ENCODE peak calls at places on chromosome 1, in four cellular contexts. W, X, D and Q are unnamed samples.

GRCh38 chr1:179231923-179232322 is 2.4 kb upstream of the ABL2 start:
- DNase-seq in W (no peak), X (peak; percentile 76), D (no peak), Q (no peak)

GRCh38 chr1:205824180-205824579 is 11.2 kb upstream of the SLC41A1 start:
- DNase-seq in W (no peak), X (no peak), D (no peak), Q (no peak)

GRCh38 chr1:225813250-225813964 is 3.5 kb downstream of the EPHX1 start:
- DNase-seq in W (no peak), X (peak; percentile 62), D (no peak), Q (peak; percentile 57)

GRCh38 chr1:226001852-226002666 is 2.9 kb upstream of the SDE2 start:
- DNase-seq in W (no peak), X (no peak), D (no peak), Q (peak; percentile 19)

GRCh38 chr1:44407430-44408180 is 2.5 kb downstream of the RNF220 start:
- DNase-seq in W (peak; percentile 49), X (no peak), D (peak; percentile 77), Q (peak; percentile 40)

GRCh38 chr1:110150330-110151174 is at the start of gene SLC6A17:
- DNase-seq in W (peak; percentile 61), X (peak; percentile 68), D (peak; percentile 81), Q (peak; percentile 39)

GRCh38 chr1:201795066-201795465 is 33.9 kb upstream of the IPO9 start:
- DNase-seq in W (no peak), X (no peak), D (no peak), Q (peak; percentile 45)

GRCh38 chr1:60573726-60574409 is 500.3 kb upstream of the C1orf87 start:
- DNase-seq in W (no peak), X (no peak), D (no peak), Q (peak; percentile 78)

GRCh38 chr1:11531943-11532342 is 53.0 kb downstream of the DISP3 start:
- DNase-seq in W (no peak), X (no peak), D (no peak), Q (no peak)

GRCh38 chr1:10650591-10651216 is 145.7 kb downstream of the CASZ1 start:
- DNase-seq in W (no peak), X (no peak), D (peak; percentile 63), Q (no peak)

GRCh38 chr1:220708929-220709801 is 19.0 kb downstream of the C1orf115 start:
- DNase-seq in W (no peak), X (no peak), D (no peak), Q (no peak)

GRCh38 chr1:230394134-230394533 is 32.0 kb downstream of the PGBD5 start:
- DNase-seq in W (peak; percentile 52), X (no peak), D (no peak), Q (no peak)

GRCh38 chr1:94721240-94721639 is 98.9 kb upstream of the SLC44A3 start:
- DNase-seq in W (no peak), X (no peak), D (no peak), Q (no peak)

GRCh38 chr1:230986976-230987375 is 8.1 kb downstream of the ARV1 start:
- DNase-seq in W (no peak), X (peak; percentile 78), D (no peak), Q (no peak)

GRCh38 chr1:234957330-234958065 is 171.1 kb downstream of the TOMM20 start:
- DNase-seq in W (peak; percentile 62), X (peak; percentile 93), D (peak; percentile 55), Q (peak; percentile 90)

GRCh38 chr1:116360435-116361173 is 12.4 kb upstream of the ATP1A1 start:
- DNase-seq in W (no peak), X (peak; percentile 17), D (no peak), Q (no peak)

GRCh38 chr1:15287591-15287990 is 40.6 kb downstream of the FHAD1 start:
- DNase-seq in W (no peak), X (no peak), D (no peak), Q (no peak)

GRCh38 chr1:177328251-177328650 is 157.5 kb downstream of the BRINP2 start:
- DNase-seq in W (no peak), X (no peak), D (no peak), Q (no peak)

GRCh38 chr1:152761609-152762213 is 3.9 kb downstream of the KPRP start:
- DNase-seq in W (no peak), X (no peak), D (no peak), Q (no peak)

GRCh38 chr1:10074059-10074854 is 41.5 kb downstream of the UBE4B start:
- DNase-seq in W (no peak), X (peak; percentile 98), D (no peak), Q (peak; percentile 17)

GRCh38 chr1:178364782-178365181 is 132.0 kb downstream of the CLEC20A start:
- DNase-seq in W (no peak), X (no peak), D (no peak), Q (no peak)

GRCh38 chr1:244862354-244862698 is 2.0 kb downstream of the HNRNPU start:
- DNase-seq in W (no peak), X (no peak), D (no peak), Q (no peak)

GRCh38 chr1:175629318-175629694 is 114.1 kb downstream of the TNR start:
- DNase-seq in W (peak; percentile 38), X (no peak), D (no peak), Q (no peak)

GRCh38 chr1:200496937-200497336 is 87.1 kb upstream of the ZNF281 start:
- DNase-seq in W (no peak), X (no peak), D (no peak), Q (no peak)

GRCh38 chr1:46537651-46538050 is 13.8 kb downstream of the KNCN start:
- DNase-seq in W (no peak), X (no peak), D (no peak), Q (no peak)

GRCh38 chr1:237864338-237865244 is 26.1 kb downstream of the ZP4 start:
- DNase-seq in W (peak; percentile 81), X (no peak), D (peak; percentile 92), Q (peak; percentile 70)

GRCh38 chr1:37556712-37557196 is at the start of gene DNALI1:
- DNase-seq in W (peak; percentile 97), X (peak; percentile 88), D (peak; percentile 98), Q (peak; percentile 96)

GRCh38 chr1:52238474-52238873 is 96.6 kb downstream of the ZFYVE9 start:
- DNase-seq in W (no peak), X (peak; percentile 53), D (no peak), Q (no peak)

GRCh38 chr1:233796146-233796798 is 108.2 kb upstream of the SLC35F3 start:
- DNase-seq in W (no peak), X (no peak), D (no peak), Q (no peak)

GRCh38 chr1:50651476-50652263 is 228.4 kb upstream of the DMRTA2 start:
- DNase-seq in W (no peak), X (no peak), D (no peak), Q (no peak)

GRCh38 chr1:53593758-53594380 is 134.7 kb downstream of the DMRTB1 start:
- DNase-seq in W (peak; percentile 94), X (no peak), D (peak; percentile 88), Q (peak; percentile 80)

GRCh38 chr1:89939059-89939570 is 55.8 kb upstream of the ZNF326 start:
- DNase-seq in W (no peak), X (no peak), D (no peak), Q (no peak)

GRCh38 chr1:51642739-51643142 is 25.8 kb downstream of the OSBPL9 start:
- DNase-seq in W (no peak), X (peak; percentile 96), D (no peak), Q (peak; percentile 76)

GRCh38 chr1:55286851-55287602 is 71.9 kb upstream of the USP24 start:
- DNase-seq in W (no peak), X (peak; percentile 35), D (no peak), Q (no peak)

GRCh38 chr1:58854576-58854975 is 70.7 kb upstream of the JUN start:
- DNase-seq in W (no peak), X (peak; percentile 33), D (no peak), Q (peak; percentile 14)

GRCh38 chr1:27117733-27118439 is 37.0 kb downstream of the SLC9A1 start:
- DNase-seq in W (no peak), X (peak; percentile 27), D (no peak), Q (no peak)

GRCh38 chr1:27122652-27123051 is 32.3 kb downstream of the SLC9A1 start:
- DNase-seq in W (no peak), X (peak; percentile 73), D (no peak), Q (peak; percentile 88)

GRCh38 chr1:27124405-27124804 is 30.5 kb downstream of the SLC9A1 start:
- DNase-seq in W (no peak), X (no peak), D (no peak), Q (no peak)

GRCh38 chr1:27119270-27119618 is 35.7 kb downstream of the SLC9A1 start:
- DNase-seq in W (no peak), X (no peak), D (no peak), Q (no peak)

DNA sequence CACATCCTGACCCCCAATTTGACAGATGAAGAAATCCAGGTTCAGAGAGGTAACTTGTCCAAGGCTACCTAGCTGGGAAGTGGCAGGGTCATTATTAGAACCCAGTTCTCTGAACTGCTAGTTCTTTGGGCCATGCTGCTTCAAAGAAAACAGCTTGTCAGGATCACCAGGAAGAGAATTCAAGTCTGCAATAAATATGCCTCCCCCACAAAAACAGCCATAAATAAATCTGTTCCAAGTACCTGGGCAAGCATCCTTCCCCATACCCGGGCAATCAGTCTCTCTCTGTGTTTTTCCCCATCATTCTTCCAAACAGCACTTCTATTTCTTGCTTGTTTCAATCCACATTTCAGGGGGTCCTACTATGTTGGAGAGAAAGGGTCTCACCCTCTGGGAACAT is 34.1 kb downstream of the SLC9A1 start:
- DNase-seq in W (no peak), X (no peak), D (no peak), Q (no peak)
- H4K5ac ChIP-seq in W (no peak overlapping the region), X (no peak overlapping the region), D (no peak overlapping the region), Q (no peak overlapping the region)

GRCh38 chr1:170623171-170623570 is 40.8 kb upstream of the PRRX1 start:
- DNase-seq in W (no peak), X (peak; percentile 95), D (no peak), Q (peak; percentile 11)

GRCh38 chr1:170617595-170618215 is 46.2 kb upstream of the PRRX1 start:
- DNase-seq in W (no peak), X (no peak), D (no peak), Q (no peak)

GRCh38 chr1:170619167-170620030 is 44.5 kb upstream of the PRRX1 start:
- DNase-seq in W (no peak), X (peak; percentile 37), D (no peak), Q (no peak)

GRCh38 chr1:170620164-170620563 is 43.8 kb upstream of the PRRX1 start:
- DNase-seq in W (no peak), X (peak; percentile 14), D (no peak), Q (no peak)

GRCh38 chr1:170618418-170618817 is 45.5 kb upstream of the PRRX1 start:
- DNase-seq in W (no peak), X (no peak), D (no peak), Q (no peak)
- H4K5ac ChIP-seq in W (no peak overlapping the region), X (no peak overlapping the region), D (no peak overlapping the region), Q (no peak overlapping the region)

GRCh38 chr1:194374649-194375048 is 1188.2 kb upstream of the B3GALT2 start:
- DNase-seq in W (no peak), X (no peak), D (no peak), Q (no peak)
- H4K5ac ChIP-seq in W (no peak overlapping the region), X (no peak overlapping the region), D (no peak overlapping the region), Q (no peak overlapping the region)

DNA sequence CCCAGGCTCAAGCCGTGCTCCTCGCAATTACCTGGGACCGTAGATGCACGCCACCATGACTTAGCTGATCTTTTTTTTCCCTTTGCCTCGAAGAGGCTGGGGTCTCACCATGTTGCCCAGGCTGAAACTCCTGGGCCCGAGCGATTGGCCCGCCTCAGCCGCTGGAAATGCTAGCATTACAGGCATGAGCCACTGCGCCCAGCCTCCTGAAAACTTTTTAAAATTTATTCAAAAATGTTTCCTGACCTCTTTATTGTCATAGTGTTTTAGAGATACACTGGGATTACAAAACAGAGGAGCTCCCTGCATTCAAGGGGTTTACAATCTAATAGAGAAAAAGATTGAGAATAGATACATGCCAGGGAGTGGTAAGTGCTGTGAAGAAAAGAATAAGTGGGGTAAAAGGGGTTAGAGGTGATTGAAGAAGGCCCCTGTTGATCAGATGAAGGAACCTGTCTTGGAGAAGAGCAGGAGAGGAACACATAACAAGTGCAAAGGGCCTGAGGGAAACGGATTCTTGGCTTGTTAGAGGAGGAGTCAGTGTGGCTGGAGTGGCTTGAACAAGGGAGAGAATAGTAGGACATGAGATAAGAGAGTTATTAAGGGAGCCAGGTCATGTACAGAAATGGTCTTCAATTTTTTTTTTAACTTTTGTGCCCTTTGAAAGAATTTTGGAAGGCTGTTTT is 1.7 kb upstream of the TRIM33 start:
- DNase-seq in W (peak; percentile 33), X (no peak), D (no peak), Q (no peak)
- H4K5ac ChIP-seq in W (no peak overlapping the region), X (no peak overlapping the region), D (no peak overlapping the region), Q (no peak overlapping the region)